ENCODE peak calls at places on chromosomes 16 and 17, in five cellular contexts. L is body of pancreas, Z is IMR-90, W is hepatocyte, R is heart right ventricle. P is an unnamed sample. For H3K27me3 and H3K36me3, the result is how much of the 10 kb centered on the place peaks cover.

GRCh38 chr17:51734462-51734861 is 424.1 kb downstream of the CA10 start:
- DNase-seq in L (no peak), Z (no peak), W (no peak), R (no peak), P (no peak)

GRCh38 chr16:27424772-27425498 is 23.0 kb downstream of the IL21R start:
- DNase-seq in L (no peak), Z (no peak), W (no peak), R (no peak), P (no peak)

GRCh38 chr16:30585022-30585399 is 486 bp downstream of the ZNF785 start:
- DNase-seq in L (no peak), Z (no peak), W (peak), R (no peak), P (peak)

GRCh38 chr17:14903810-14904209 is 361.3 kb downstream of the PMP22 start:
- DNase-seq in L (no peak), Z (peak), W (no peak), R (no peak), P (peak)

GRCh38 chr17:31452561-31453110 is 61.2 kb downstream of the RAB11FIP4 start:
- DNase-seq in L (no peak), Z (no peak), W (no peak), R (peak), P (no peak)

GRCh38 chr17:81898029-81898866 is 3.8 kb upstream of the NPB start:
- DNase-seq in L (no peak), Z (peak), W (no peak), R (no peak), P (peak)

GRCh38 chr17:36862116-36862920 is 75.0 kb upstream of the LHX1 start:
- DNase-seq in L (no peak), Z (no peak), W (no peak), R (no peak), P (no peak)

GRCh38 chr16:81940781-81941560 is 70.3 kb downstream of the SDR42E1 start:
- DNase-seq in L (no peak), Z (peak), W (peak), R (no peak), P (peak)

GRCh38 chr17:74466785-74467158 is 338 bp downstream of the CD300A start:
- DNase-seq in L (no peak), Z (no peak), W (no peak), R (no peak), P (no peak)

GRCh38 chr16:3492356-3492755 is 2.9 kb downstream of the C16orf90 start:
- DNase-seq in L (no peak), Z (no peak), W (no peak), R (no peak), P (no peak)

GRCh38 chr16:67055712-67056487 is 27.0 kb downstream of the CBFB start:
- DNase-seq in L (no peak), Z (peak), W (peak), R (no peak), P (peak)

GRCh38 chr16:82694239-82694874 is 67.6 kb downstream of the CDH13 start:
- DNase-seq in L (no peak), Z (peak), W (no peak), R (no peak), P (peak)

GRCh38 chr17:43753488-43754129 is 5.0 kb downstream of the SOST start:
- DNase-seq in L (no peak), Z (peak), W (no peak), R (no peak), P (no peak)

GRCh38 chr17:28521296-28522085 is 15.3 kb downstream of the FOXN1 start:
- DNase-seq in L (no peak), Z (no peak), W (no peak), R (no peak), P (no peak)

GRCh38 chr16:56880685-56881084 is 15.7 kb downstream of the SLC12A3 start:
- DNase-seq in L (no peak), Z (no peak), W (no peak), R (no peak), P (no peak)

GRCh38 chr16:268141-269053 is 7.3 kb downstream of the RGS11 start:
- DNase-seq in L (peak), Z (no peak), W (no peak), R (no peak), P (no peak)

GRCh38 chr16:51164167-51164566 is 13.1 kb upstream of the SALL1 start:
- DNase-seq in L (no peak), Z (peak), W (no peak), R (no peak), P (no peak)

GRCh38 chr17:36213695-36214094 is 2.8 kb downstream of the CCL4L2 start:
- DNase-seq in L (no peak), Z (no peak), W (no peak), R (no peak), P (no peak)

GRCh38 chr17:74512041-74512440 is 19.2 kb downstream of the CD300LB start:
- DNase-seq in L (no peak), Z (no peak), W (no peak), R (peak), P (peak)

GRCh38 chr17:65730711-65731169 is 169.3 kb upstream of the AXIN2 start:
- DNase-seq in L (no peak), Z (no peak), W (peak), R (no peak), P (no peak)

GRCh38 chr17:1377334-1377733 is 22.7 kb downstream of the YWHAE start:
- DNase-seq in L (no peak), Z (no peak), W (no peak), R (no peak), P (no peak)

GRCh38 chr17:1374426-1375177 is 25.4 kb downstream of the YWHAE start:
- DNase-seq in L (no peak), Z (no peak), W (no peak), R (no peak), P (no peak)

GRCh38 chr17:1376061-1376460 is 24.0 kb downstream of the YWHAE start:
- DNase-seq in L (no peak), Z (no peak), W (no peak), R (no peak), P (no peak)

GRCh38 chr17:1373710-1374237 is 26.2 kb downstream of the YWHAE start:
- DNase-seq in L (no peak), Z (no peak), W (no peak), R (no peak), P (no peak)

GRCh38 chr17:1375615-1376014 is 24.4 kb downstream of the YWHAE start:
- DNase-seq in L (no peak), Z (no peak), W (no peak), R (no peak), P (no peak)
- H3K4me3 ChIP-seq in L (no peak), Z (no peak), W (no peak), R (no peak), P (no peak)

GRCh38 chr17:79483842-79484241 is 127.0 kb downstream of the RBFOX3 start:
- DNase-seq in L (no peak), Z (no peak), W (no peak), R (no peak), P (no peak)
- H3K27me3 ChIP-seq in L (under half), Z (under half), W (under half), R (half or more), P (under half)

GRCh38 chr16:88338111-88338510 is 44.6 kb upstream of the ZNF469 start:
- DNase-seq in L (no peak), Z (no peak), W (no peak), R (no peak), P (no peak)

GRCh38 chr16:88335150-88335685 is 47.5 kb upstream of the ZNF469 start:
- DNase-seq in L (no peak), Z (no peak), W (no peak), R (no peak), P (peak)

GRCh38 chr16:88337538-88337937 is 45.2 kb upstream of the ZNF469 start:
- DNase-seq in L (no peak), Z (no peak), W (no peak), R (no peak), P (no peak)

GRCh38 chr16:88338896-88339295 is 43.9 kb upstream of the ZNF469 start:
- DNase-seq in L (no peak), Z (no peak), W (no peak), R (no peak), P (no peak)

GRCh38 chr16:88337021-88337420 is 45.7 kb upstream of the ZNF469 start:
- DNase-seq in L (no peak), Z (peak), W (no peak), R (no peak), P (peak)
- H3K36me3 ChIP-seq in L (under half), Z (under half), W (under half), R (under half), P (under half)

GRCh38 chr17:7178973-7179316 is 225 bp downstream of the ASGR1 start:
- DNase-seq in L (no peak), Z (no peak), W (no peak), R (no peak), P (no peak)

GRCh38 chr17:7176870-7177209 is 2.3 kb downstream of the ASGR1 start:
- DNase-seq in L (no peak), Z (no peak), W (peak), R (no peak), P (no peak)

GRCh38 chr17:7177954-7178477 is 1.2 kb downstream of the ASGR1 start:
- DNase-seq in L (peak), Z (peak), W (peak), R (peak), P (peak)

GRCh38 chr17:7176107-7176851 is 2.9 kb downstream of the ASGR1 start:
- DNase-seq in L (no peak), Z (no peak), W (no peak), R (no peak), P (no peak)

GRCh38 chr17:7177210-7177953 is 1.8 kb downstream of the ASGR1 start:
- DNase-seq in L (peak), Z (peak), W (peak), R (peak), P (peak)
- H3K4me3 ChIP-seq in L (no peak), Z (peak), W (peak), R (no peak), P (peak)

GRCh38 chr17:33945641-33946546 is 309.2 kb upstream of the CCL2 start:
- DNase-seq in L (no peak), Z (no peak), W (no peak), R (no peak), P (no peak)

GRCh38 chr17:33949100-33949499 is 306.0 kb upstream of the CCL2 start:
- DNase-seq in L (peak), Z (no peak), W (peak), R (no peak), P (no peak)

GRCh38 chr17:33950061-33950460 is 305.0 kb upstream of the CCL2 start:
- DNase-seq in L (no peak), Z (no peak), W (no peak), R (no peak), P (no peak)

GRCh38 chr17:33947762-33948161 is 307.3 kb upstream of the CCL2 start:
- DNase-seq in L (no peak), Z (no peak), W (no peak), R (no peak), P (no peak)

GRCh38 chr17:33948299-33948698 is 306.8 kb upstream of the CCL2 start:
- DNase-seq in L (no peak), Z (no peak), W (no peak), R (no peak), P (no peak)
- H3K27me3 ChIP-seq in L (under half), Z (under half), W (under half), R (under half), P (under half)

P was measured in MG63.